ENCODE peak calls at places on chromosomes 7 and 10, in seven cellular contexts. R is endodermal cell, S is PC-3, A is HCT116, Q is mesendoderm, N is fibroblast of lung, O is mammary epithelial cell. K is an unnamed sample.

GRCh38 chr10:62817120-62817762 is 1.1 kb upstream of the EGR2 start:
- DNase-seq in O (peak; percentile 52), A (no peak), S (peak; percentile 70), R (peak; percentile 75), N (peak; percentile 58), Q (peak; percentile 15), K (peak; percentile 84)

GRCh38 chr7:101814081-101814995 is 3.1 kb upstream of the CUX1 start:
- DNase-seq in A (no peak), Q (peak; percentile 70), S (peak; percentile 66), N (peak; percentile 33), R (peak; percentile 83), O (peak; percentile 44), K (peak; percentile 79)

GRCh38 chr10:13686331-13686752 is 99.6 kb downstream of the PRPF18 start:
- DNase-seq in A (no peak), Q (no peak), N (peak; percentile 46), O (no peak), R (no peak), S (no peak), K (no peak)

GRCh38 chr7:29878081-29878688 is 71.9 kb downstream of the WIPF3 start:
- DNase-seq in O (peak; percentile 33), N (peak; percentile 23), Q (no peak), S (peak; percentile 76), R (no peak), A (no peak), K (no peak)

GRCh38 chr7:28405662-28406061 is 6.7 kb upstream of the CREB5 start:
- DNase-seq in R (no peak), A (no peak), Q (no peak), O (peak; percentile 97), S (peak; percentile 79), N (peak; percentile 91), K (no peak)

GRCh38 chr7:116525298-116525912 is 569 bp downstream of the CAV1 start:
- DNase-seq in S (peak; percentile 44), N (no peak), O (peak; percentile 37), Q (peak; percentile 57), R (peak; percentile 82), A (no peak), K (peak; percentile 70)

GRCh38 chr7:86558680-86559079 is 85.0 kb upstream of the GRM3 start:
- DNase-seq in Q (no peak), O (no peak), A (peak; percentile 44), R (no peak), S (no peak), N (no peak), K (no peak)

GRCh38 chr10:43809211-43809930 is 160.7 kb upstream of the ZNF32 start:
- DNase-seq in N (peak; percentile 97), Q (no peak), O (no peak), A (no peak), R (peak; percentile 16), S (peak; percentile 36), K (no peak)

GRCh38 chr10:13453896-13454295 is 74.9 kb downstream of the BEND7 start:
- DNase-seq in A (no peak), Q (no peak), R (no peak), S (no peak), O (no peak), N (no peak), K (no peak)

GRCh38 chr10:84333864-84334451 is 5.6 kb downstream of the CCSER2 start:
- DNase-seq in N (peak; percentile 41), O (peak; percentile 57), S (no peak), R (no peak), Q (peak; percentile 44), A (no peak), K (no peak)

GRCh38 chr10:13990392-13990805 is 340.3 kb downstream of the FRMD4A start:
- DNase-seq in A (no peak), S (no peak), O (no peak), Q (no peak), R (no peak), N (peak; percentile 23), K (no peak)

GRCh38 chr10:132372516-132373095 is 24.4 kb upstream of the PWWP2B start:
- DNase-seq in A (no peak), N (no peak), R (no peak), S (no peak), O (no peak), Q (no peak), K (peak; percentile 13)
- H3K9ac ChIP-seq in A (no peak overlapping the region), N (no peak overlapping the region), R (no peak overlapping the region), S (no peak overlapping the region), O (no peak overlapping the region), Q (no peak overlapping the region), K (no peak overlapping the region)

DNA sequence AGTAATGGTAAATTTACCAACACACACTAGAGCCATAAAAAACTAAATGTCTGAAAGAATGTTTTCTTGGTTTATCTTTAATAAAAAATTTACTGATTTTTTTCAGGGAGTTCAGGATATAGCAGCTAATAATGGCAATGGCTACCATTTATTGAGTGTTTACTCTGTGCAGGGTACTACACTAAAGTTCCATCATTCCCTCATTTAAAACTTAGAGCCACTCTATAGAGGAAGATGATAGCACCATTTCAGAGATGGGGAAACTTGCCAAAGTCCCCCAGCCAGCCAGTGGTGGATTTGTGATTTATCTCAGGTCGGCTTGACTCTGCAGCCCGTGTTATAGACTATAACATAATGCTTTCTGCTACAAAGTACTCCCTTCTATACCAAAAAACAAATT is 86.6 kb downstream of the LSMEM1 start:
- DNase-seq in A (no peak), S (no peak), N (no peak), R (no peak), Q (no peak), O (no peak), K (no peak)
- H3K4me3 ChIP-seq in A (no peak overlapping the region), S (no peak overlapping the region), N (no peak overlapping the region), R (no peak overlapping the region), Q (no peak overlapping the region), O (no peak overlapping the region), K (no peak overlapping the region)

GRCh38 chr7:66110861-66111260 is 3.8 kb upstream of the CRCP start:
- DNase-seq in A (peak; percentile 94), R (no peak), O (peak; percentile 96), Q (peak; percentile 16), S (peak; percentile 96), N (peak; percentile 98), K (no peak)

GRCh38 chr7:66100408-66101050 is 14.1 kb upstream of the CRCP start:
- DNase-seq in A (no peak), Q (no peak), R (no peak), O (no peak), N (no peak), S (no peak), K (no peak)

GRCh38 chr7:66099551-66100407 is 14.9 kb upstream of the CRCP start:
- DNase-seq in N (peak; percentile 95), R (peak; percentile 88), Q (peak; percentile 93), S (peak; percentile 89), O (peak; percentile 92), A (peak; percentile 86), K (peak; percentile 90)

DNA sequence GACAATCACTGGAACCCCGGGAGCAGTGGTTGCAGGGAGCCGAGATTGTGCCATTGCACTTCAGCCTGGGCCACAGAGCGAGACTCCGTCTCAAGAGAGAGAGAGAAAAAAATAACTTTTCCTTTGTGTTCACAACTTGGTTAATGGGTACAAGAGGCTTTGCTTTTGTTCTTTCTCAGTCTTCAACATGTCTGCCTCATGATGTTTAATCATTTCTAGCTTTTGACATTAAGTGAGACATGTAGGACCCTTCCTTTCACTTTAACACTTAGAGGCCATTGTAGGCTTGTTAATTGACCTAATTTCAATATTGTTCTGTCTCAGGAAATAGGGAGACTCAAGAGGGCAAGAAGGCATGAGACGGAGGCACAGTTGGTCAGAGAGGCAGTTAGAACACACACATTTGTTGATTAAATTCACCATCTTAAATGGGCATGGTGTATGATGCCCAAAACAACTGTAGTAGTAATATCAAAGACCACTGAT is 9.3 kb upstream of the CRCP start:
- DNase-seq in N (no peak), R (no peak), O (no peak), S (no peak), A (no peak), Q (no peak), K (peak; percentile 2)
- H3K9ac ChIP-seq in N (no peak overlapping the region), R (no peak overlapping the region), O (no peak overlapping the region), S (no peak overlapping the region), A (peak overlapping the region; percentile 39), Q (no peak overlapping the region), K (no peak overlapping the region)

GRCh38 chr7:149692557-149692982 is 80.8 kb downstream of the ZNF467 start:
- DNase-seq in O (no peak), S (no peak), N (no peak), A (no peak), R (peak; percentile 76), Q (no peak), K (no peak)
- H3K4me3 ChIP-seq in O (no peak overlapping the region), S (no peak overlapping the region), N (no peak overlapping the region), A (no peak overlapping the region), R (peak overlapping the region; percentile 67), Q (peak overlapping the region; percentile 2), K (no peak overlapping the region)

GRCh38 chr10:86671419-86671818 is 3.1 kb downstream of the LDB3 start:
- DNase-seq in O (no peak), S (peak; percentile 32), A (no peak), Q (no peak), N (no peak), R (no peak), K (no peak)
- H3K9ac ChIP-seq in O (no peak overlapping the region), S (no peak overlapping the region), A (no peak overlapping the region), Q (no peak overlapping the region), N (no peak overlapping the region), R (no peak overlapping the region), K (no peak overlapping the region)

GRCh38 chr7:31003097-31003496 is 39.3 kb downstream of the GHRHR start:
- DNase-seq in S (no peak), N (no peak), R (no peak), O (no peak), Q (no peak), A (no peak), K (no peak)

GRCh38 chr7:31006864-31007263 is 43.1 kb downstream of the GHRHR start:
- DNase-seq in O (no peak), A (no peak), S (no peak), R (no peak), N (no peak), Q (no peak), K (no peak)

GRCh38 chr7:31003721-31004120 is 40.0 kb downstream of the GHRHR start:
- DNase-seq in A (no peak), Q (peak; percentile 60), O (no peak), N (peak; percentile 46), S (peak; percentile 19), R (no peak), K (no peak)

GRCh38 chr7:31002256-31002655 is 38.5 kb downstream of the GHRHR start:
- DNase-seq in O (no peak), A (no peak), S (no peak), N (peak; percentile 44), Q (no peak), R (no peak), K (no peak)

GRCh38 chr7:31004393-31004792 is 40.6 kb downstream of the GHRHR start:
- DNase-seq in O (no peak), A (no peak), R (no peak), S (no peak), Q (peak; percentile 44), N (no peak), K (no peak)
- H3K4me3 ChIP-seq in O (no peak overlapping the region), A (no peak overlapping the region), R (no peak overlapping the region), S (no peak overlapping the region), Q (no peak overlapping the region), N (no peak overlapping the region), K (no peak overlapping the region)

DNA sequence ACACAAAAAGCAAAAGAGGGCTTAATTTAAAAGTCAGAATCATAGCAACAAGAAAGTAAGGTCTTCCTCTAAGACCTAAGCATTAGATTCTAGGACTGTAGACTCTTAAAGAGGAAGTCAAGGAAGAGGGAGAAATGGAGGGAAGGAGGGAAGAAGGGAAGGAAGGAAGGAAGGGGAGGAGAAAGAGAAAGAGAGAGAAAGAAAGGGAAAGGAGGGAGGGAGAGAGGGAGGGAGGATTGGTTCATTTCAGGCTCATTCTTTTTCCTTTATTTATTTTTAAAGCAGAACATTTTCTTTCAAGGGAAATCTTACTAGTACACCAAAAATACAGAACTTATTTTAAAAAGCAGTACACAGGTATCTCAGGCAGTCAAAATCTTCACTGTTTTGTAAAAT is 81.1 kb downstream of the DLG5 start:
- DNase-seq in A (no peak), R (no peak), N (no peak), S (no peak), O (no peak), Q (no peak), K (no peak)
- H3K9ac ChIP-seq in A (peak overlapping the region; percentile 40), R (no peak overlapping the region), N (no peak overlapping the region), S (peak overlapping the region; percentile 9), O (peak overlapping the region; percentile 17), Q (peak overlapping the region; percentile 7), K (no peak overlapping the region)

K was measured in kidney.